ENCODE peak calls at places on chromosome 3, in ten cellular contexts. One of them, this sample, is unnamed.

GRCh38 chr3:42581709-42582473 is at the start of gene SEC22C:
- DNase-seq in brain microvascular endothelial cell: peak; percentile 88
- DNase-seq in neural crest cell: peak; percentile 94
- DNase-seq in B cell: peak; percentile 97
- DNase-seq in MM.1S: peak; percentile 97
- DNase-seq in left lung: peak; percentile 96
- DNase-seq in osteoblast: peak; percentile 100
- DNase-seq in coronary artery: peak; percentile 97
- DNase-seq in HFF-Myc: peak; percentile 71
- DNase-seq in omental fat pad: peak; percentile 74
- DNase-seq in this sample: peak; percentile 89

GRCh38 chr3:31815006-31815405 is 166.1 kb downstream of the OSBPL10 start:
- DNase-seq in brain microvascular endothelial cell: no peak
- DNase-seq in HFF-Myc: no peak
- DNase-seq in osteoblast: no peak
- DNase-seq in left lung: no peak
- DNase-seq in MM.1S: no peak
- DNase-seq in omental fat pad: no peak
- DNase-seq in B cell: no peak
- DNase-seq in coronary artery: no peak
- DNase-seq in neural crest cell: no peak
- DNase-seq in this sample: no peak

GRCh38 chr3:2098398-2099027 is at the start of gene CNTN4:
- DNase-seq in B cell: no peak
- DNase-seq in osteoblast: peak; percentile 51
- DNase-seq in brain microvascular endothelial cell: no peak
- DNase-seq in coronary artery: peak; percentile 84
- DNase-seq in neural crest cell: peak; percentile 69
- DNase-seq in omental fat pad: no peak
- DNase-seq in MM.1S: peak; percentile 88
- DNase-seq in HFF-Myc: no peak
- DNase-seq in left lung: peak; percentile 56
- DNase-seq in this sample: no peak

GRCh38 chr3:141385386-141386079 is 17.2 kb downstream of the ZBTB38 start:
- DNase-seq in neural crest cell: no peak
- DNase-seq in osteoblast: no peak
- DNase-seq in left lung: no peak
- DNase-seq in coronary artery: no peak
- DNase-seq in HFF-Myc: no peak
- DNase-seq in B cell: no peak
- DNase-seq in omental fat pad: no peak
- DNase-seq in brain microvascular endothelial cell: no peak
- DNase-seq in MM.1S: peak; percentile 96
- DNase-seq in this sample: no peak

GRCh38 chr3:127722928-127723603 is 50.3 kb downstream of the ABTB1 start:
- DNase-seq in brain microvascular endothelial cell: no peak
- DNase-seq in osteoblast: no peak
- DNase-seq in left lung: no peak
- DNase-seq in B cell: no peak
- DNase-seq in neural crest cell: no peak
- DNase-seq in omental fat pad: no peak
- DNase-seq in coronary artery: no peak
- DNase-seq in MM.1S: no peak
- DNase-seq in HFF-Myc: no peak
- DNase-seq in this sample: peak; percentile 38

GRCh38 chr3:88936837-88937236 is 170.6 kb upstream of the EPHA3 start:
- DNase-seq in MM.1S: no peak
- DNase-seq in B cell: no peak
- DNase-seq in neural crest cell: no peak
- DNase-seq in coronary artery: no peak
- DNase-seq in omental fat pad: no peak
- DNase-seq in osteoblast: no peak
- DNase-seq in left lung: no peak
- DNase-seq in brain microvascular endothelial cell: no peak
- DNase-seq in HFF-Myc: no peak
- DNase-seq in this sample: no peak

GRCh38 chr3:102233881-102234280 is 200.9 kb upstream of the ZPLD1 start:
- DNase-seq in brain microvascular endothelial cell: no peak
- DNase-seq in HFF-Myc: no peak
- DNase-seq in omental fat pad: no peak
- DNase-seq in coronary artery: no peak
- DNase-seq in neural crest cell: no peak
- DNase-seq in MM.1S: no peak
- DNase-seq in left lung: no peak
- DNase-seq in B cell: peak; percentile 71
- DNase-seq in osteoblast: no peak
- DNase-seq in this sample: no peak

GRCh38 chr3:155367510-155367909 is 74.0 kb upstream of the STRIT1 start:
- DNase-seq in coronary artery: no peak
- DNase-seq in MM.1S: peak; percentile 45
- DNase-seq in B cell: no peak
- DNase-seq in osteoblast: no peak
- DNase-seq in brain microvascular endothelial cell: no peak
- DNase-seq in left lung: no peak
- DNase-seq in omental fat pad: no peak
- DNase-seq in HFF-Myc: no peak
- DNase-seq in neural crest cell: no peak
- DNase-seq in this sample: no peak

GRCh38 chr3:115042351-115042750 is 104.7 kb downstream of the ZBTB20 start:
- DNase-seq in brain microvascular endothelial cell: no peak
- DNase-seq in omental fat pad: no peak
- DNase-seq in HFF-Myc: no peak
- DNase-seq in B cell: no peak
- DNase-seq in coronary artery: no peak
- DNase-seq in left lung: no peak
- DNase-seq in osteoblast: no peak
- DNase-seq in neural crest cell: no peak
- DNase-seq in MM.1S: no peak
- DNase-seq in this sample: no peak

GRCh38 chr3:66655119-66655518 is 154.3 kb upstream of the LRIG1 start:
- DNase-seq in coronary artery: no peak
- DNase-seq in B cell: no peak
- DNase-seq in brain microvascular endothelial cell: no peak
- DNase-seq in neural crest cell: peak; percentile 18
- DNase-seq in osteoblast: no peak
- DNase-seq in left lung: no peak
- DNase-seq in MM.1S: no peak
- DNase-seq in HFF-Myc: no peak
- DNase-seq in omental fat pad: no peak
- DNase-seq in this sample: no peak

GRCh38 chr3:194928831-194929594 is 243.3 kb downstream of the FAM43A start:
- DNase-seq in HFF-Myc: no peak
- DNase-seq in left lung: no peak
- DNase-seq in osteoblast: no peak
- DNase-seq in neural crest cell: peak; percentile 23
- DNase-seq in MM.1S: no peak
- DNase-seq in coronary artery: no peak
- DNase-seq in brain microvascular endothelial cell: no peak
- DNase-seq in omental fat pad: no peak
- DNase-seq in B cell: no peak
- DNase-seq in this sample: peak; percentile 65
- TF ChIP-seq CTCF in HFF-Myc: peak; percentile 46
- TF ChIP-seq CTCF in left lung: no peak
- TF ChIP-seq CTCF in osteoblast: peak; percentile 54
- TF ChIP-seq CTCF in neural crest cell: peak; percentile 68
- TF ChIP-seq CTCF in MM.1S: no peak
- TF ChIP-seq CTCF in coronary artery: peak; percentile 33
- TF ChIP-seq CTCF in brain microvascular endothelial cell: peak; percentile 83
- TF ChIP-seq CTCF in omental fat pad: peak; percentile 72
- TF ChIP-seq CTCF in B cell: no peak
- TF ChIP-seq CTCF in this sample: peak; percentile 63

GRCh38 chr3:36867810-36868209 is 77.0 kb downstream of the TRANK1 start:
- DNase-seq in omental fat pad: no peak
- DNase-seq in MM.1S: no peak
- DNase-seq in left lung: no peak
- DNase-seq in osteoblast: no peak
- DNase-seq in neural crest cell: no peak
- DNase-seq in brain microvascular endothelial cell: no peak
- DNase-seq in HFF-Myc: no peak
- DNase-seq in coronary artery: no peak
- DNase-seq in B cell: no peak
- DNase-seq in this sample: no peak

GRCh38 chr3:36866358-36866757 is 78.5 kb downstream of the TRANK1 start:
- DNase-seq in MM.1S: no peak
- DNase-seq in omental fat pad: no peak
- DNase-seq in HFF-Myc: no peak
- DNase-seq in B cell: no peak
- DNase-seq in osteoblast: no peak
- DNase-seq in neural crest cell: no peak
- DNase-seq in brain microvascular endothelial cell: no peak
- DNase-seq in left lung: no peak
- DNase-seq in coronary artery: no peak
- DNase-seq in this sample: no peak

GRCh38 chr3:36864180-36865053 is 80.4 kb downstream of the TRANK1 start:
- DNase-seq in coronary artery: no peak
- DNase-seq in HFF-Myc: no peak
- DNase-seq in brain microvascular endothelial cell: no peak
- DNase-seq in left lung: no peak
- DNase-seq in neural crest cell: no peak
- DNase-seq in osteoblast: no peak
- DNase-seq in MM.1S: no peak
- DNase-seq in B cell: no peak
- DNase-seq in omental fat pad: no peak
- DNase-seq in this sample: no peak

GRCh38 chr3:36871379-36872126 is 73.3 kb downstream of the TRANK1 start:
- DNase-seq in brain microvascular endothelial cell: no peak
- DNase-seq in coronary artery: no peak
- DNase-seq in B cell: no peak
- DNase-seq in omental fat pad: no peak
- DNase-seq in MM.1S: no peak
- DNase-seq in left lung: no peak
- DNase-seq in HFF-Myc: no peak
- DNase-seq in neural crest cell: no peak
- DNase-seq in osteoblast: no peak
- DNase-seq in this sample: no peak

GRCh38 chr3:36868614-36869436 is 76.0 kb downstream of the TRANK1 start:
- DNase-seq in brain microvascular endothelial cell: peak; percentile 61
- DNase-seq in MM.1S: peak; percentile 59
- DNase-seq in B cell: peak; percentile 50
- DNase-seq in omental fat pad: no peak
- DNase-seq in HFF-Myc: peak; percentile 54
- DNase-seq in neural crest cell: peak; percentile 53
- DNase-seq in coronary artery: no peak
- DNase-seq in left lung: no peak
- DNase-seq in osteoblast: no peak
- DNase-seq in this sample: no peak
- TF ChIP-seq CTCF in brain microvascular endothelial cell: peak; percentile 84
- TF ChIP-seq CTCF in MM.1S: peak; percentile 81
- TF ChIP-seq CTCF in B cell: peak; percentile 90
- TF ChIP-seq CTCF in omental fat pad: peak; percentile 20
- TF ChIP-seq CTCF in HFF-Myc: peak; percentile 78
- TF ChIP-seq CTCF in neural crest cell: peak; percentile 86
- TF ChIP-seq CTCF in coronary artery: peak; percentile 67
- TF ChIP-seq CTCF in left lung: peak; percentile 84
- TF ChIP-seq CTCF in osteoblast: peak; percentile 81
- TF ChIP-seq CTCF in this sample: peak; percentile 92

GRCh38 chr3:150889105-150889504 is 16.1 kb downstream of the MINDY4B start:
- DNase-seq in HFF-Myc: no peak
- DNase-seq in omental fat pad: no peak
- DNase-seq in brain microvascular endothelial cell: no peak
- DNase-seq in coronary artery: no peak
- DNase-seq in B cell: no peak
- DNase-seq in osteoblast: no peak
- DNase-seq in neural crest cell: no peak
- DNase-seq in MM.1S: no peak
- DNase-seq in left lung: no peak
- DNase-seq in this sample: peak; percentile 53

GRCh38 chr3:150890831-150891230 is 14.4 kb downstream of the MINDY4B start:
- DNase-seq in MM.1S: no peak
- DNase-seq in neural crest cell: no peak
- DNase-seq in coronary artery: no peak
- DNase-seq in omental fat pad: no peak
- DNase-seq in HFF-Myc: no peak
- DNase-seq in osteoblast: no peak
- DNase-seq in left lung: no peak
- DNase-seq in B cell: no peak
- DNase-seq in brain microvascular endothelial cell: no peak
- DNase-seq in this sample: no peak

GRCh38 chr3:150890320-150890719 is 14.9 kb downstream of the MINDY4B start:
- DNase-seq in omental fat pad: no peak
- DNase-seq in MM.1S: no peak
- DNase-seq in coronary artery: no peak
- DNase-seq in osteoblast: no peak
- DNase-seq in B cell: no peak
- DNase-seq in HFF-Myc: no peak
- DNase-seq in brain microvascular endothelial cell: no peak
- DNase-seq in neural crest cell: no peak
- DNase-seq in left lung: no peak
- DNase-seq in this sample: no peak

GRCh38 chr3:150885535-150885934 is 19.7 kb downstream of the MINDY4B start:
- DNase-seq in brain microvascular endothelial cell: no peak
- DNase-seq in left lung: no peak
- DNase-seq in osteoblast: no peak
- DNase-seq in HFF-Myc: no peak
- DNase-seq in B cell: no peak
- DNase-seq in neural crest cell: no peak
- DNase-seq in coronary artery: no peak
- DNase-seq in MM.1S: no peak
- DNase-seq in omental fat pad: no peak
- DNase-seq in this sample: no peak

DNA sequence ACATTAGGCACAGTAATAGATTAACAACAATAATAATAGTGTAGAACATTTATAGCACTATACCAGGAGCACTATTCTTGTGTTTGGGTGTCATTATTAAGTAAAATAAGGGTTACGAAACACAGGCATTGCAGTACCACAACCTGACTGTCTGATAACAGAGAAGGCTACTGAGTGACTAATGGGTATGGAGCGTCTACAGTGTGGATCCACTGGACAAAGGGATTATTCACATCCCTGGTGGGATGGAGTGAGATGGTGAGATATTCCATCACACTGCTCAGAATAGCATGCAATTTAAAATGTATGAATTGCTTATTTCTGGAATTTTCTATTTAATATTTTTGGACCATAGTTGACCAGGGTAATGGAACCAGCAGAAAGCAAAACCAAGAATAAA is 18.2 kb downstream of the MINDY4B start:
- DNase-seq in left lung: no peak
- DNase-seq in neural crest cell: no peak
- DNase-seq in omental fat pad: no peak
- DNase-seq in MM.1S: no peak
- DNase-seq in osteoblast: no peak
- DNase-seq in B cell: no peak
- DNase-seq in brain microvascular endothelial cell: no peak
- DNase-seq in HFF-Myc: no peak
- DNase-seq in coronary artery: no peak
- DNase-seq in this sample: no peak
- TF ChIP-seq CTCF in left lung: no peak
- TF ChIP-seq CTCF in neural crest cell: no peak
- TF ChIP-seq CTCF in omental fat pad: no peak
- TF ChIP-seq CTCF in MM.1S: no peak
- TF ChIP-seq CTCF in osteoblast: no peak
- TF ChIP-seq CTCF in B cell: no peak
- TF ChIP-seq CTCF in brain microvascular endothelial cell: no peak
- TF ChIP-seq CTCF in HFF-Myc: no peak
- TF ChIP-seq CTCF in coronary artery: no peak
- TF ChIP-seq CTCF in this sample: no peak

DNA sequence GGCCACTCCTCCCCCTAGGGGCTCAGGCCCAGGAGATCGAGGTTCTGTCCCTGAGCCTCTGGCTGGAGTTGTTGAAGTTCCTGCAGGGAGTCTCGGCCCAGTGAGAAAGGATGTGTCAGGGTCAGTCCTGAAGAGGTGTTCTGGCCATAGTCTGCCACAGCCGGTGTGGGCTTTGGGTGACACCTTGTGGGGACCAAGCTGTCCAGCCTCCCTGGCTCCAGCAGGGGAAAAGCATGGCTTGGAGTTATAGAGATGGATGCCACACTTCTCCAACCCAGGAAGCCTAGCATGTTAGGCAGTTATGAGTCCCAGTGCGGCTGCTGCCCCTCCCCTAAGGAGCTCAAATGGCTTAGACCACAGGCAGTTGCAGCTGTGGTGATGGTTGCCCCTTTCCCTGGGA is 945.6 kb upstream of the GBE1 start:
- DNase-seq in neural crest cell: no peak
- DNase-seq in coronary artery: no peak
- DNase-seq in HFF-Myc: no peak
- DNase-seq in B cell: no peak
- DNase-seq in MM.1S: no peak
- DNase-seq in brain microvascular endothelial cell: no peak
- DNase-seq in left lung: no peak
- DNase-seq in osteoblast: no peak
- DNase-seq in omental fat pad: no peak
- DNase-seq in this sample: no peak
- TF ChIP-seq CTCF in neural crest cell: no peak
- TF ChIP-seq CTCF in coronary artery: no peak
- TF ChIP-seq CTCF in HFF-Myc: no peak
- TF ChIP-seq CTCF in B cell: no peak
- TF ChIP-seq CTCF in MM.1S: no peak
- TF ChIP-seq CTCF in brain microvascular endothelial cell: no peak
- TF ChIP-seq CTCF in left lung: no peak
- TF ChIP-seq CTCF in osteoblast: no peak
- TF ChIP-seq CTCF in omental fat pad: no peak
- TF ChIP-seq CTCF in this sample: no peak